ENCODE peak calls at places on chromosomes 7 and 10, in nine cellular contexts. A is activated CD8-positive, alpha-beta memory T cell treated with anti-CD3 and anti-CD28 coated beads for 4 hours; N is ELR; P is cardiac muscle cell; G is activated naive CD4-positive, alpha-beta T cell treated with anti-CD3 and anti-CD28 coated beads, Interleukin-2, amount 50 U/mL, for 16 hours; J is kidney epithelial cell; D is activated naive CD8-positive, alpha-beta T cell treated with anti-CD3 and anti-CD28 coated beads, Interleukin-2, amount 50 U/mL, for 24 hours; Q is A549; R is NCI-H1436. I is an unnamed sample.

GRCh38 chr7:549891-550625 is 30.4 kb upstream of the PDGFA start:
- DNase-seq in G (no peak), J (no peak), A (no peak), N (no peak), P (no peak), Q (no peak), R (no peak), D (no peak), I (no peak)

GRCh38 chr7:149565096-149565382 is 67.4 kb upstream of the ZNF746 start:
- DNase-seq in D (no peak), P (no peak), R (no peak), J (no peak), G (no peak), A (no peak), Q (no peak), N (no peak), I (no peak)

GRCh38 chr10:27190508-27190907 is 35.4 kb downstream of the MASTL start:
- DNase-seq in P (no peak), N (peak), Q (peak), R (no peak), A (no peak), D (no peak), G (no peak), J (no peak), I (no peak)

GRCh38 chr7:36032362-36032818 is 120.7 kb upstream of the EEPD1 start:
- DNase-seq in Q (peak), N (no peak), D (no peak), P (no peak), R (no peak), A (no peak), G (no peak), J (no peak), I (no peak)

GRCh38 chr7:33814958-33815735 is 90.2 kb upstream of the BMPER start:
- DNase-seq in A (no peak), P (no peak), G (no peak), D (no peak), J (no peak), Q (no peak), N (no peak), R (no peak), I (no peak)

GRCh38 chr10:612696-613095 is 76.8 kb downstream of the DIP2C start:
- DNase-seq in G (no peak), A (no peak), D (no peak), P (no peak), N (no peak), R (no peak), Q (no peak), J (no peak), I (no peak)

GRCh38 chr10:74924251-74924954 is 98.0 kb downstream of the KAT6B start:
- DNase-seq in D (no peak), A (no peak), N (peak), R (no peak), G (no peak), P (peak), Q (peak), J (peak), I (peak)

GRCh38 chr7:36686499-36686898 is 37.8 kb downstream of the AOAH start:
- DNase-seq in J (peak), A (peak), G (peak), N (peak), D (peak), Q (no peak), R (no peak), P (peak), I (peak)

GRCh38 chr7:108609643-108610042 is 40.0 kb downstream of the DNAJB9 start:
- DNase-seq in G (no peak), R (no peak), D (no peak), A (no peak), N (no peak), J (no peak), P (no peak), Q (no peak), I (no peak)

GRCh38 chr10:119502214-119502613 is 40.3 kb downstream of the RGS10 start:
- DNase-seq in J (no peak), N (no peak), R (no peak), D (peak), P (no peak), Q (no peak), A (peak), G (peak), I (no peak)

GRCh38 chr7:42127232-42127622 is 109.8 kb downstream of the GLI3 start:
- DNase-seq in A (no peak), J (no peak), R (no peak), G (no peak), N (no peak), D (no peak), P (no peak), Q (no peak), I (no peak)

GRCh38 chr10:7291487-7292113 is 119.2 kb downstream of the SFMBT2 start:
- DNase-seq in G (no peak), A (no peak), N (no peak), D (peak), Q (peak), P (no peak), R (no peak), J (no peak), I (no peak)

GRCh38 chr7:108236681-108237415 is 106.7 kb upstream of the LAMB4 start:
- DNase-seq in R (no peak), A (no peak), N (no peak), D (no peak), G (no peak), Q (no peak), P (no peak), J (no peak), I (no peak)

GRCh38 chr7:29350351-29350750 is 155.8 kb downstream of the CHN2 start:
- DNase-seq in G (no peak), P (no peak), D (no peak), R (no peak), Q (no peak), N (no peak), A (no peak), J (no peak), I (no peak)

GRCh38 chr7:107967420-107967819 is 35.5 kb downstream of the LAMB1 start:
- DNase-seq in R (no peak), G (no peak), D (no peak), P (no peak), Q (no peak), N (no peak), A (no peak), J (no peak), I (no peak)

GRCh38 chr10:126157127-126157526 is 231.2 kb downstream of the ADAM12 start:
- DNase-seq in Q (no peak), A (no peak), R (no peak), P (no peak), N (no peak), J (no peak), D (no peak), G (no peak), I (no peak)

GRCh38 chr10:104447899-104448298 is 94.3 kb downstream of the CFAP58 start:
- DNase-seq in P (no peak), R (no peak), J (no peak), N (no peak), D (no peak), G (no peak), A (no peak), Q (no peak), I (no peak)

GRCh38 chr10:11609492-11610093 is 1.9 kb downstream of the USP6NL start:
- DNase-seq in A (no peak), J (no peak), P (no peak), Q (no peak), G (no peak), R (no peak), N (peak), D (no peak), I (no peak)

GRCh38 chr10:132556994-132557441 is 19.4 kb downstream of the INPP5A start:
- DNase-seq in R (no peak), G (no peak), N (no peak), J (no peak), A (no peak), P (no peak), D (no peak), Q (no peak), I (no peak)

GRCh38 chr10:79260803-79261740 is 86.2 kb upstream of the PPIF start:
- DNase-seq in D (no peak), A (no peak), G (no peak), J (no peak), Q (no peak), R (no peak), P (peak), N (no peak), I (no peak)

GRCh38 chr10:54470324-54470631 is 330.8 kb downstream of the PCDH15 start:
- DNase-seq in G (no peak), P (no peak), J (no peak), R (no peak), A (no peak), N (no peak), Q (no peak), D (no peak), I (no peak)

GRCh38 chr7:8618441-8619070 is 185.1 kb downstream of the NXPH1 start:
- DNase-seq in J (no peak), N (no peak), P (no peak), Q (no peak), A (no peak), G (no peak), D (no peak), R (no peak), I (no peak)

GRCh38 chr10:83076443-83076842 is 1062.9 kb upstream of the GHITM start:
- DNase-seq in Q (no peak), G (no peak), R (no peak), D (no peak), A (no peak), P (no peak), N (peak), J (no peak), I (no peak)

GRCh38 chr7:152674860-152675760 is 831 bp downstream of the XRCC2 start:
- DNase-seq in P (peak), A (no peak), R (peak), D (peak), N (peak), Q (peak), G (peak), J (no peak), I (peak)

I was measured in foreskin keratinocyte.